ENCODE peak calls at places on chromosomes 5 and 9, in four cellular contexts. One of them, this sample, is unnamed.

GRCh38 chr5:180135967-180136641 is 64.5 kb upstream of the RNF130 start:
- DNase-seq in smooth muscle cell of the brain vasculature: no peak
- DNase-seq in ACHN: no peak
- DNase-seq in hypothalamus: no peak
- DNase-seq in this sample: peak

GRCh38 chr5:80194470-80194869 is 61.4 kb downstream of the SERINC5 start:
- DNase-seq in smooth muscle cell of the brain vasculature: no peak
- DNase-seq in ACHN: no peak
- DNase-seq in hypothalamus: no peak
- DNase-seq in this sample: no peak

GRCh38 chr5:76099286-76099702 is 16.1 kb downstream of the SV2C start:
- DNase-seq in smooth muscle cell of the brain vasculature: no peak
- DNase-seq in ACHN: no peak
- DNase-seq in hypothalamus: no peak
- DNase-seq in this sample: no peak

GRCh38 chr9:131274674-131275331 is 1.5 kb downstream of the FAM78A start:
- DNase-seq in smooth muscle cell of the brain vasculature: no peak
- DNase-seq in ACHN: no peak
- DNase-seq in hypothalamus: no peak
- DNase-seq in this sample: peak

GRCh38 chr5:71666321-71666720 is 52.8 kb upstream of the CARTPT start:
- DNase-seq in smooth muscle cell of the brain vasculature: no peak
- DNase-seq in ACHN: no peak
- DNase-seq in hypothalamus: no peak
- DNase-seq in this sample: no peak

GRCh38 chr9:306907-307306 is 92.2 kb downstream of the DOCK8 start:
- DNase-seq in smooth muscle cell of the brain vasculature: no peak
- DNase-seq in ACHN: peak
- DNase-seq in hypothalamus: no peak
- DNase-seq in this sample: no peak

GRCh38 chr5:133236541-133236951 is 184.7 kb downstream of the HSPA4 start:
- DNase-seq in smooth muscle cell of the brain vasculature: no peak
- DNase-seq in ACHN: no peak
- DNase-seq in hypothalamus: no peak
- DNase-seq in this sample: no peak

GRCh38 chr5:145931718-145932117 is 4.7 kb upstream of the SH3RF2 start:
- DNase-seq in smooth muscle cell of the brain vasculature: no peak
- DNase-seq in ACHN: no peak
- DNase-seq in hypothalamus: no peak
- DNase-seq in this sample: no peak

GRCh38 chr5:73950441-73950873 is 324.5 kb downstream of the ARHGEF28 start:
- DNase-seq in smooth muscle cell of the brain vasculature: no peak
- DNase-seq in ACHN: no peak
- DNase-seq in hypothalamus: no peak
- DNase-seq in this sample: no peak

This sample was measured in mucosa of descending colon.